ENCODE peak calls at places on chromosomes 7 and 10, in eight cellular contexts. Y, J, I, B, L, C, N and H are unnamed samples.

GRCh38 chr7:11833431-11833830 is 1.4 kb upstream of the THSD7A start:
- DNase-seq in N (no peak), Y (no peak), J (no peak), B (no peak), C (no peak), I (no peak), L (peak; percentile 57), H (no peak)

GRCh38 chr7:20896996-20897395 is 110.3 kb upstream of the SP8 start:
- DNase-seq in J (peak; percentile 95), N (no peak), B (no peak), C (no peak), L (no peak), Y (no peak), I (no peak), H (no peak)

GRCh38 chr7:130063036-130063435 is 7.3 kb upstream of the KLHDC10 start:
- DNase-seq in B (no peak), I (peak; percentile 50), Y (no peak), L (peak; percentile 85), C (peak; percentile 59), N (peak; percentile 38), J (no peak), H (peak; percentile 19)

GRCh38 chr7:157402911-157403534 is 66.2 kb downstream of the DNAJB6 start:
- DNase-seq in Y (peak; percentile 46), B (no peak), J (no peak), C (no peak), I (no peak), L (no peak), N (no peak), H (no peak)

GRCh38 chr10:133113146-133113830 is 25.6 kb downstream of the ADGRA1 start:
- DNase-seq in B (no peak), C (no peak), N (no peak), J (no peak), I (no peak), Y (no peak), L (no peak), H (no peak)

GRCh38 chr7:25360471-25360870 is 132.2 kb upstream of the NPVF start:
- DNase-seq in L (no peak), I (no peak), B (no peak), C (no peak), J (no peak), N (no peak), Y (no peak), H (no peak)

GRCh38 chr10:104080762-104081161 is 4.9 kb downstream of the COL17A1 start:
- DNase-seq in C (peak; percentile 58), L (peak; percentile 83), Y (no peak), N (peak; percentile 30), I (no peak), J (no peak), B (no peak), H (peak; percentile 23)

GRCh38 chr10:132418520-132419416 is 21.8 kb downstream of the PWWP2B start:
- DNase-seq in L (peak; percentile 49), B (no peak), I (peak; percentile 92), J (no peak), Y (no peak), N (peak; percentile 7), C (no peak), H (no peak)

GRCh38 chr7:53940483-53940882 is 601.7 kb upstream of the VSTM2A start:
- DNase-seq in I (no peak), Y (no peak), B (no peak), J (no peak), C (no peak), L (no peak), N (no peak), H (no peak)

GRCh38 chr7:71976670-71977069 is 435.5 kb downstream of the CALN1 start:
- DNase-seq in N (no peak), L (no peak), C (no peak), B (no peak), J (no peak), I (no peak), Y (no peak), H (no peak)

GRCh38 chr7:44533301-44534055 is 7.7 kb downstream of the NPC1L1 start:
- DNase-seq in N (peak; percentile 36), J (no peak), Y (no peak), I (peak; percentile 20), B (no peak), L (no peak), C (peak; percentile 7), H (no peak)

GRCh38 chr7:23333671-23334246 is 34.6 kb downstream of the MALSU1 start:
- DNase-seq in I (no peak), J (peak; percentile 80), L (no peak), C (peak; percentile 89), B (peak; percentile 95), N (peak; percentile 96), Y (no peak), H (peak; percentile 96)

GRCh38 chr7:26862806-26863205 is 1.6 kb downstream of the SKAP2 start:
- DNase-seq in J (peak; percentile 14), B (no peak), Y (no peak), I (no peak), L (no peak), N (no peak), C (no peak), H (no peak)

GRCh38 chr10:17023386-17024298 is 106.0 kb downstream of the CUBN start:
- DNase-seq in I (peak; percentile 37), L (peak; percentile 54), Y (peak; percentile 89), N (peak; percentile 98), B (peak; percentile 96), J (peak; percentile 97), C (peak; percentile 99), H (peak; percentile 99)

GRCh38 chr7:155983176-155983815 is 171.0 kb upstream of the SHH start:
- DNase-seq in L (no peak), B (no peak), J (no peak), Y (peak; percentile 51), N (no peak), C (no peak), I (peak; percentile 14), H (no peak)

GRCh38 chr7:50920031-50920635 is 137.4 kb upstream of the GRB10 start:
- DNase-seq in I (no peak), L (no peak), B (no peak), C (no peak), J (no peak), N (peak; percentile 26), Y (no peak), H (no peak)

DNA sequence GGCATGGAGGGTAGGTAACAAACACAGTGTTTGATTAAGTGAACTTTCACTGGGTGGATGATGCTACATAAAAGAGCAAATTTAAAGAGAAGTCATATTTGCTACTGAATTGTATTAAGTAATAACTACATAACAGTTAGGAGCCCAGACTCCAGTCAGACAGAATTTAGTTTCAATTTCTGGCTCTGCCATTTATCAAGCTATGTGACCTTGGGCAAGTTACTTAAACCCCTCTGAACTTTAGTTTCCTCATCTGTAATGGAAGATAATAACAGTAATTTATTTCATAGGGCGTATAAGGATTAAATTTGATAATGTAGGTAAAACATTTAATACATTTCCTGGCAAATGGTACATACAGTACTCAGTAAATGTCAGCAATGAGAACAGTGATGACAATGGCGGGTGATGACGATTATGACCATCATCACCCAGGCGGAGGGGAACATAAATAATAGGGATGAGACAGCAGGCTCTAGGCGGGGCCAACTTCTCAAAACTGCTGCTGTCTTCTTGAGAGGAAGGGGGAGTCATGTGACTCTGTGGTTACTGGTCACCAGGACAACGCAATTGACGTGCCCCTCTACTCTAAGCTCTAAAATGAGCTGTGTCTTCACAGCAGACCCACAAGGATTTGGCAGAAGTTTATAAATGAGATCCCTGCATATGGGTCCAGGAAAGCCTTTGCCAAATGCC is 15.6 kb downstream of the DNMBP start:
- DNase-seq in N (peak; percentile 89), C (peak; percentile 93), I (peak; percentile 44), J (no peak), L (no peak), B (no peak), Y (peak; percentile 85), H (peak; percentile 89)
- H3K4me3 ChIP-seq in N (no peak overlapping the region), C (no peak overlapping the region), I (no peak overlapping the region), J (no peak overlapping the region), L (no peak overlapping the region), B (no peak overlapping the region), Y (no peak overlapping the region), H (no peak overlapping the region)

GRCh38 chr10:115948415-115948814 is 324.6 kb downstream of the GFRA1 start:
- DNase-seq in Y (no peak), N (peak; percentile 47), J (no peak), L (peak; percentile 24), B (no peak), I (no peak), C (no peak), H (peak; percentile 72)
- TF ChIP-seq CTCF in Y (no peak), N (peak; percentile 48), J (peak; percentile 42), L (peak; percentile 51), B (peak; percentile 45), I (no peak), C (peak; percentile 32), H (peak; percentile 64)

GRCh38 chr10:102222798-102223197 is 3.3 kb upstream of the ELOVL3 start:
- DNase-seq in Y (no peak), J (no peak), I (no peak), L (no peak), B (no peak), C (no peak), N (no peak), H (no peak)

GRCh38 chr10:102225646-102226541 is at the start of gene ELOVL3:
- DNase-seq in Y (peak; percentile 96), L (peak; percentile 97), B (peak; percentile 71), J (peak; percentile 87), I (peak; percentile 94), C (peak; percentile 95), N (peak; percentile 94), H (peak; percentile 90)

GRCh38 chr10:102227050-102227449 is 951 bp downstream of the ELOVL3 start:
- DNase-seq in L (no peak), I (no peak), J (peak; percentile 68), Y (no peak), C (peak; percentile 73), B (peak; percentile 87), N (peak; percentile 86), H (peak; percentile 93)

GRCh38 chr10:102229810-102230263 is 3.7 kb downstream of the ELOVL3 start:
- DNase-seq in C (peak; percentile 79), L (peak; percentile 93), N (peak; percentile 76), I (peak; percentile 92), J (peak; percentile 68), Y (peak; percentile 88), B (no peak), H (peak; percentile 56)

DNA sequence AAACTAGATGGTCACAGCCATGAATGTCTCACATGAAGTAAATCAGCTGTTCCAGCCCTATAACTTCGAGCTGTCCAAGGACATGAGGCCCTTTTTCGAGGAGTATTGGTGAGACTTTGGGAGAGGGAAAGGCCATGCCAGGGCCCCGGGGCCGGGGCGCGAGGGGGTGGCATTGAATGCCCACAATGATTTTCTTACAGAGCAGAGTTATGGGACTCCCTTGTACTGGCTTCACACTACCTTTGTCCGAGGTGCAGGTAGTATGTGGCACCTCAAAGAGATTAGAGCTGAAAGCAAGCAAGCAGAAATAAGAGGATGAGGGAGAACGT is 407 bp downstream of the ELOVL3 start:
- DNase-seq in L (no peak), B (no peak), I (no peak), Y (no peak), J (no peak), N (no peak), C (no peak), H (no peak)
- H3K4me3 ChIP-seq in L (no peak overlapping the region), B (peak overlapping the region; percentile 6), I (peak overlapping the region; percentile 36), Y (peak overlapping the region; percentile 23), J (peak overlapping the region; percentile 36), N (peak overlapping the region; percentile 54), C (peak overlapping the region; percentile 1), H (peak overlapping the region; percentile 51)

DNA sequence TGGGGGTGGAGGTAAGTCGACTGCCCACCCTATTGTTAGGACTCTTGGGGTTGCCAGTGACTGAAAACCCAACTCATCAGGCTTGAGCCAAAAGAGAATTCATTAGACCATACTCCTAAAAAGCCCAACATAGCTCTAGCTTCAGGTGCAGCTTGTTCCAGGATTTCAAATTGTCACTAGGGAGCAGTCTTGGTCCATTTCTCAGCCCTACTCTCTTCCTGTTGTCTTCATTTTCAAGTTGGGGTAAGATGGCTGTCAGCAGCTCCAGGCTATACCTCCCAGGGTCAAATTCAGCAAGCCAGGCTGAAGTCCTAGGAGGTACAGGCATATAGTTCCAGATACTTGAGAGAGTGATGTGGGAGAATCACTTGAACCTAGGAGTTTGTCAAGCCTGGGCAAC is 14.9 kb upstream of the COL13A1 start:
- DNase-seq in I (no peak), C (peak; percentile 79), Y (no peak), J (peak; percentile 35), L (peak; percentile 23), B (no peak), N (peak; percentile 78), H (peak; percentile 62)
- TF ChIP-seq CTCF in I (no peak), C (peak; percentile 55), Y (no peak), J (peak; percentile 47), L (peak; percentile 47), B (peak; percentile 72), N (peak; percentile 65), H (peak; percentile 73)